ENCODE peak calls at places on chromosomes 1 and 21, in four cellular contexts. One of them, this sample, is unnamed. For H3K9me3, the result is how much of the 10 kb centered on the place peaks cover.

GRCh38 chr1:17665950-17666720 is 89.0 kb upstream of the ACTL8 start:
- DNase-seq in esophagus squamous epithelium: no peak
- DNase-seq in Karpas-422: no peak
- DNase-seq in CD4-positive, alpha-beta memory T cell: no peak
- DNase-seq in this sample: no peak

GRCh38 chr1:57752847-57753246 is 329.0 kb upstream of the DAB1 start:
- DNase-seq in Karpas-422: no peak
- DNase-seq in CD4-positive, alpha-beta memory T cell: no peak
- DNase-seq in esophagus squamous epithelium: no peak
- DNase-seq in this sample: no peak

GRCh38 chr1:19815801-19816736 is 986 bp upstream of the RNF186 start:
- DNase-seq in esophagus squamous epithelium: no peak
- DNase-seq in Karpas-422: no peak
- DNase-seq in CD4-positive, alpha-beta memory T cell: no peak
- DNase-seq in this sample: no peak

GRCh38 chr1:33348676-33349080 is 27.8 kb upstream of the A3GALT2 start:
- DNase-seq in Karpas-422: peak
- DNase-seq in esophagus squamous epithelium: no peak
- DNase-seq in CD4-positive, alpha-beta memory T cell: no peak
- DNase-seq in this sample: no peak

GRCh38 chr1:58741689-58742553 is 41.9 kb downstream of the JUN start:
- DNase-seq in Karpas-422: no peak
- DNase-seq in CD4-positive, alpha-beta memory T cell: no peak
- DNase-seq in esophagus squamous epithelium: no peak
- DNase-seq in this sample: no peak

GRCh38 chr1:175192111-175192629 is 406 bp downstream of the KIAA0040 start:
- DNase-seq in Karpas-422: peak
- DNase-seq in esophagus squamous epithelium: no peak
- DNase-seq in CD4-positive, alpha-beta memory T cell: peak
- DNase-seq in this sample: peak

GRCh38 chr1:246418565-246419312 is 88.3 kb downstream of the SMYD3 start:
- DNase-seq in CD4-positive, alpha-beta memory T cell: no peak
- DNase-seq in esophagus squamous epithelium: no peak
- DNase-seq in Karpas-422: no peak
- DNase-seq in this sample: no peak

GRCh38 chr1:25672763-25673409 is 56.3 kb downstream of the MAN1C1 start:
- DNase-seq in CD4-positive, alpha-beta memory T cell: no peak
- DNase-seq in esophagus squamous epithelium: no peak
- DNase-seq in Karpas-422: no peak
- DNase-seq in this sample: no peak

GRCh38 chr1:202806845-202807366 is 1.3 kb downstream of the KDM5B start:
- DNase-seq in esophagus squamous epithelium: no peak
- DNase-seq in CD4-positive, alpha-beta memory T cell: peak
- DNase-seq in Karpas-422: no peak
- DNase-seq in this sample: no peak

GRCh38 chr1:9293512-9294439 is 1.1 kb downstream of the SPSB1 start:
- DNase-seq in Karpas-422: no peak
- DNase-seq in CD4-positive, alpha-beta memory T cell: peak
- DNase-seq in esophagus squamous epithelium: no peak
- DNase-seq in this sample: peak

GRCh38 chr1:67439277-67440029 is 9.3 kb upstream of the SERBP1 start:
- DNase-seq in esophagus squamous epithelium: no peak
- DNase-seq in Karpas-422: no peak
- DNase-seq in CD4-positive, alpha-beta memory T cell: no peak
- DNase-seq in this sample: no peak

GRCh38 chr1:15146142-15146541 is 7.4 kb upstream of the TMEM51 start:
- DNase-seq in esophagus squamous epithelium: no peak
- DNase-seq in Karpas-422: no peak
- DNase-seq in CD4-positive, alpha-beta memory T cell: no peak
- DNase-seq in this sample: no peak

DNA sequence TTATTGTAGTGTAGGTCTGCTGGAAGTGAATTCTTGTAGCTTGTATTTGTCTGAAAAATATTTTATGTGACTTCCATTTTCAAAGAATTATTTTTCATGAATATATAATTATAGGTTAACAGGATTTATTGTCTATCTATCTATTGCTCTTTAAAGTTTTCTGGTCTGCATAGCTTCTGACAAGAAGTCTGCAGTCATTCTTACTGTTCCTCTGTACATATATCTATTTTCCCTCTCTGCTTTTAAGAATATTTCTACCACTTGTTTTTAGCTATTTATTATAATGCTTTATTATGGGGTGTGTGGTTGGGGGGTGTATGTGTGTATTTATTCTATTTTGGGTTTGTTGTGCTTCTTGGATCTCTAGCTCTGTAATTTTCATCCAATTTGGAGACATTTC is 77.4 kb downstream of the ETS2 start:
- DNase-seq in CD4-positive, alpha-beta memory T cell: no peak
- DNase-seq in esophagus squamous epithelium: no peak
- DNase-seq in Karpas-422: no peak
- DNase-seq in this sample: no peak
- H3K9me3 ChIP-seq in CD4-positive, alpha-beta memory T cell: under half
- H3K9me3 ChIP-seq in esophagus squamous epithelium: under half
- H3K9me3 ChIP-seq in Karpas-422: under half
- H3K9me3 ChIP-seq in this sample: under half

GRCh38 chr1:147444381-147444780 is 96.9 kb upstream of the BCL9 start:
- DNase-seq in CD4-positive, alpha-beta memory T cell: no peak
- DNase-seq in Karpas-422: no peak
- DNase-seq in esophagus squamous epithelium: no peak
- DNase-seq in this sample: no peak
- H3K9me3 ChIP-seq in CD4-positive, alpha-beta memory T cell: under half
- H3K9me3 ChIP-seq in Karpas-422: under half
- H3K9me3 ChIP-seq in esophagus squamous epithelium: under half
- H3K9me3 ChIP-seq in this sample: under half

GRCh38 chr1:227603327-227603726 is 40.0 kb downstream of the ZNF678 start:
- DNase-seq in Karpas-422: no peak
- DNase-seq in CD4-positive, alpha-beta memory T cell: no peak
- DNase-seq in esophagus squamous epithelium: no peak
- DNase-seq in this sample: no peak
- H3K9me3 ChIP-seq in Karpas-422: under half
- H3K9me3 ChIP-seq in CD4-positive, alpha-beta memory T cell: under half
- H3K9me3 ChIP-seq in esophagus squamous epithelium: under half
- H3K9me3 ChIP-seq in this sample: under half

GRCh38 chr21:18711662-18712061 is 308.1 kb upstream of the TMPRSS15 start:
- DNase-seq in Karpas-422: no peak
- DNase-seq in esophagus squamous epithelium: no peak
- DNase-seq in CD4-positive, alpha-beta memory T cell: no peak
- DNase-seq in this sample: no peak

GRCh38 chr21:18705971-18706370 is 302.4 kb upstream of the TMPRSS15 start:
- DNase-seq in Karpas-422: no peak
- DNase-seq in CD4-positive, alpha-beta memory T cell: no peak
- DNase-seq in esophagus squamous epithelium: no peak
- DNase-seq in this sample: no peak
- H3K9me3 ChIP-seq in Karpas-422: under half
- H3K9me3 ChIP-seq in CD4-positive, alpha-beta memory T cell: under half
- H3K9me3 ChIP-seq in esophagus squamous epithelium: under half
- H3K9me3 ChIP-seq in this sample: under half

GRCh38 chr1:224521904-224522734 is 87.5 kb upstream of the WDR26 start:
- DNase-seq in esophagus squamous epithelium: no peak
- DNase-seq in Karpas-422: no peak
- DNase-seq in CD4-positive, alpha-beta memory T cell: no peak
- DNase-seq in this sample: no peak

GRCh38 chr1:224517171-224517570 is 82.6 kb upstream of the WDR26 start:
- DNase-seq in Karpas-422: no peak
- DNase-seq in esophagus squamous epithelium: no peak
- DNase-seq in CD4-positive, alpha-beta memory T cell: no peak
- DNase-seq in this sample: no peak

GRCh38 chr1:224523676-224524075 is 89.1 kb upstream of the WDR26 start:
- DNase-seq in esophagus squamous epithelium: no peak
- DNase-seq in Karpas-422: no peak
- DNase-seq in CD4-positive, alpha-beta memory T cell: no peak
- DNase-seq in this sample: no peak

GRCh38 chr1:224520808-224521207 is 86.2 kb upstream of the WDR26 start:
- DNase-seq in Karpas-422: no peak
- DNase-seq in CD4-positive, alpha-beta memory T cell: no peak
- DNase-seq in esophagus squamous epithelium: no peak
- DNase-seq in this sample: no peak

DNA sequence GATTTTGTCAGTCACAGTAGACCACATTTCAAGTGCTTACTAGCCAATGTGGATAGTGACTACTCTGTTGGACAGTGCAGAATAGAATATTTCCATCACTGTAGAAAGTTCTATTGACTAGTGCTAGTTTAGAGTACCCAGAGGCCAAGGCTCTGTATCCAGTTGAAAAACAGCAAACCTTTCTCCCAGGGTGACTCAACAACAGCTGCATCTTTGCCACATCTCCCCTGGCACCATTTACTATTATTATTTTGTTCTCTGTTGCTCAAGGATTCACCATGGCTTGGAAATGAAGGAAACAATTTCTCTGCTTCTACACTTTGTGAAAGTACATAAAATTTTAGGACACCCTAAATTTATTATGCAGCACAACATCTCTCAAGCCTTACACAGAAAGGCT is 85.3 kb upstream of the WDR26 start:
- DNase-seq in CD4-positive, alpha-beta memory T cell: no peak
- DNase-seq in Karpas-422: no peak
- DNase-seq in esophagus squamous epithelium: no peak
- DNase-seq in this sample: no peak
- H3K9me3 ChIP-seq in CD4-positive, alpha-beta memory T cell: under half
- H3K9me3 ChIP-seq in Karpas-422: under half
- H3K9me3 ChIP-seq in esophagus squamous epithelium: under half
- H3K9me3 ChIP-seq in this sample: under half

GRCh38 chr1:44698138-44698537 is 23.6 kb downstream of the ARMH1 start:
- DNase-seq in CD4-positive, alpha-beta memory T cell: no peak
- DNase-seq in esophagus squamous epithelium: no peak
- DNase-seq in Karpas-422: no peak
- DNase-seq in this sample: no peak
- H3K9me3 ChIP-seq in CD4-positive, alpha-beta memory T cell: under half
- H3K9me3 ChIP-seq in esophagus squamous epithelium: under half
- H3K9me3 ChIP-seq in Karpas-422: under half
- H3K9me3 ChIP-seq in this sample: under half

GRCh38 chr1:2913091-2913490 is 108.2 kb upstream of the ACTRT2 start:
- DNase-seq in esophagus squamous epithelium: no peak
- DNase-seq in CD4-positive, alpha-beta memory T cell: no peak
- DNase-seq in Karpas-422: no peak
- DNase-seq in this sample: no peak

GRCh38 chr1:2909797-2910196 is 108.3 kb upstream of the TTC34 start:
- DNase-seq in esophagus squamous epithelium: no peak
- DNase-seq in Karpas-422: no peak
- DNase-seq in CD4-positive, alpha-beta memory T cell: no peak
- DNase-seq in this sample: no peak

GRCh38 chr1:2910211-2910610 is 108.7 kb upstream of the TTC34 start:
- DNase-seq in esophagus squamous epithelium: no peak
- DNase-seq in CD4-positive, alpha-beta memory T cell: no peak
- DNase-seq in Karpas-422: no peak
- DNase-seq in this sample: no peak

GRCh38 chr1:2912424-2912823 is 108.8 kb upstream of the ACTRT2 start:
- DNase-seq in Karpas-422: no peak
- DNase-seq in esophagus squamous epithelium: no peak
- DNase-seq in CD4-positive, alpha-beta memory T cell: no peak
- DNase-seq in this sample: no peak

GRCh38 chr1:2911391-2912178 is 109.7 kb upstream of the ACTRT2 start:
- DNase-seq in Karpas-422: no peak
- DNase-seq in esophagus squamous epithelium: no peak
- DNase-seq in CD4-positive, alpha-beta memory T cell: no peak
- DNase-seq in this sample: no peak
- H3K9me3 ChIP-seq in Karpas-422: under half
- H3K9me3 ChIP-seq in esophagus squamous epithelium: under half
- H3K9me3 ChIP-seq in CD4-positive, alpha-beta memory T cell: under half
- H3K9me3 ChIP-seq in this sample: under half

GRCh38 chr1:152513081-152513480 is 1.2 kb upstream of the CRCT1 start:
- DNase-seq in Karpas-422: no peak
- DNase-seq in CD4-positive, alpha-beta memory T cell: no peak
- DNase-seq in esophagus squamous epithelium: no peak
- DNase-seq in this sample: no peak
- H3K9me3 ChIP-seq in Karpas-422: under half
- H3K9me3 ChIP-seq in CD4-positive, alpha-beta memory T cell: under half
- H3K9me3 ChIP-seq in esophagus squamous epithelium: under half
- H3K9me3 ChIP-seq in this sample: under half

This sample was measured in T-helper 17 cell.